ENCODE peak calls at places on chromosome X, in ten cellular contexts. W, Z, K, G, N, F, I, A, J and L are unnamed samples. For H3K36me3 and H3K27me3, the result is how much of the 10 kb centered on the place peaks cover.

GRCh38 chrX:24646745-24647182 is 383 bp downstream of the PCYT1B start:
- DNase-seq in F (no peak), J (no peak), A (no peak), N (peak), W (no peak), G (no peak), Z (no peak), K (peak), I (no peak), L (no peak)

GRCh38 chrX:40107291-40108083 is 9.7 kb upstream of the BCOR start:
- DNase-seq in I (peak), K (no peak), F (no peak), W (peak), J (no peak), N (peak), Z (peak), G (no peak), A (no peak), L (peak)

GRCh38 chrX:102950908-102951866 is 14.1 kb downstream of the RAB40AL start:
- DNase-seq in W (peak), N (peak), F (peak), A (peak), I (peak), K (peak), G (no peak), Z (peak), J (peak), L (peak)

GRCh38 chrX:126733874-126734273 is 85.7 kb upstream of the PRR32 start:
- DNase-seq in G (no peak), J (no peak), W (no peak), F (no peak), Z (no peak), I (no peak), A (no peak), K (no peak), N (no peak), L (no peak)

GRCh38 chrX:12080265-12080664 is 58.0 kb upstream of the FRMPD4 start:
- DNase-seq in K (peak), F (no peak), A (peak), N (peak), W (no peak), I (no peak), Z (no peak), G (no peak), J (no peak), L (no peak)

GRCh38 chrX:96425204-96425603 is 259.4 kb upstream of the DIAPH2 start:
- DNase-seq in I (no peak), A (no peak), K (no peak), J (no peak), N (no peak), G (no peak), W (no peak), F (no peak), Z (no peak), L (no peak)

GRCh38 chrX:132218100-132218807 is 993 bp downstream of the RAP2C start:
- DNase-seq in W (peak), Z (peak), K (peak), F (peak), G (no peak), J (peak), I (peak), A (peak), N (peak), L (peak)

GRCh38 chrX:12978205-12979010 is 3.5 kb downstream of the TMSB4X start:
- DNase-seq in F (peak), K (peak), J (no peak), I (no peak), Z (peak), W (no peak), G (no peak), A (peak), N (no peak), L (peak)

GRCh38 chrX:85992811-85993229 is 54.5 kb downstream of the CHM start:
- DNase-seq in W (no peak), A (peak), K (peak), N (no peak), J (no peak), G (no peak), Z (no peak), I (no peak), F (no peak), L (no peak)

GRCh38 chrX:34063616-34064015 is 68.5 kb downstream of the FAM47A start:
- DNase-seq in N (no peak), K (no peak), G (no peak), Z (no peak), A (no peak), F (no peak), J (no peak), I (no peak), W (no peak), L (no peak)

GRCh38 chrX:8913665-8914409 is 112.7 kb upstream of the FAM9A start:
- DNase-seq in J (no peak), G (peak), N (no peak), F (no peak), I (no peak), A (peak), K (peak), Z (peak), W (peak), L (peak)

GRCh38 chrX:96538104-96538725 is 146.4 kb upstream of the DIAPH2 start:
- DNase-seq in J (no peak), K (no peak), I (no peak), W (no peak), A (no peak), N (no peak), F (no peak), Z (no peak), G (no peak), L (peak)

GRCh38 chrX:131068945-131069719 is 11.0 kb downstream of the ARHGAP36 start:
- DNase-seq in K (peak), I (no peak), N (peak), G (no peak), J (no peak), F (no peak), W (no peak), A (no peak), Z (no peak), L (peak)

GRCh38 chrX:140343226-140343873 is 161.5 kb downstream of the SOX3 start:
- DNase-seq in F (no peak), W (no peak), K (no peak), J (no peak), N (no peak), Z (no peak), G (no peak), I (no peak), A (peak), L (no peak)

GRCh38 chrX:13452283-13452682 is 117.1 kb upstream of the EGFL6 start:
- DNase-seq in A (no peak), K (no peak), W (no peak), Z (no peak), J (no peak), G (no peak), I (no peak), N (no peak), F (no peak), L (no peak)

GRCh38 chrX:114162068-114162735 is 421.7 kb upstream of the HTR2C start:
- DNase-seq in G (no peak), N (peak), F (no peak), W (no peak), Z (no peak), A (no peak), J (no peak), I (no peak), K (no peak), L (peak)

GRCh38 chrX:25523574-25523973 is 507.8 kb upstream of the ARX start:
- DNase-seq in W (no peak), Z (peak), A (peak), I (peak), J (no peak), F (no peak), N (peak), K (peak), G (no peak), L (peak)

GRCh38 chrX:26511621-26512363 is 295.8 kb downstream of the MAGEB5 start:
- DNase-seq in K (no peak), J (no peak), W (no peak), A (no peak), Z (no peak), N (no peak), G (no peak), I (no peak), F (no peak), L (no peak)

GRCh38 chrX:103170216-103170615 is 44.7 kb upstream of the BEX4 start:
- DNase-seq in J (no peak), G (no peak), Z (no peak), A (peak), N (no peak), K (no peak), I (no peak), F (no peak), W (no peak), L (peak)

GRCh38 chrX:138128025-138128671 is 562.2 kb downstream of the ZIC3 start:
- DNase-seq in N (peak), Z (peak), J (no peak), F (no peak), K (peak), A (peak), I (peak), G (no peak), W (no peak), L (no peak)

GRCh38 chrX:36978886-36979285 is 29.3 kb upstream of the FAM47C start:
- DNase-seq in I (no peak), W (no peak), F (no peak), K (peak), A (peak), G (no peak), J (no peak), Z (no peak), N (no peak), L (no peak)

GRCh38 chrX:80578518-80579105 is 158.4 kb downstream of the TENT5D start:
- DNase-seq in F (no peak), W (no peak), G (no peak), K (peak), A (peak), N (peak), Z (no peak), I (no peak), J (no peak), L (no peak)

GRCh38 chrX:53320543-53321215 is 39.3 kb upstream of the IQSEC2 start:
- DNase-seq in A (no peak), K (no peak), N (peak), G (no peak), I (no peak), W (no peak), F (no peak), J (no peak), Z (no peak), L (no peak)

GRCh38 chrX:105314468-105314867 is 94.0 kb upstream of the TEX13A start:
- DNase-seq in Z (no peak), W (no peak), G (no peak), I (no peak), F (no peak), N (no peak), K (peak), A (peak), J (no peak), L (no peak)

GRCh38 chrX:41014776-41015175 is 70.5 kb upstream of the USP9X start:
- DNase-seq in N (no peak), W (no peak), J (no peak), A (peak), Z (no peak), I (no peak), G (no peak), K (no peak), F (no peak), L (peak)

GRCh38 chrX:101071585-101071984 is 7.1 kb upstream of the TMEM35A start:
- DNase-seq in F (no peak), W (no peak), J (no peak), K (no peak), I (no peak), G (no peak), Z (no peak), N (no peak), A (no peak), L (no peak)

GRCh38 chrX:38205037-38205436 is 15.6 kb downstream of the SRPX start:
- DNase-seq in A (no peak), N (no peak), W (no peak), K (no peak), F (no peak), I (no peak), G (no peak), J (no peak), Z (no peak), L (no peak)

GRCh38 chrX:136880003-136880451 is 498 bp downstream of the RBMX start:
- DNase-seq in I (peak), Z (peak), W (peak), N (peak), G (no peak), A (no peak), F (peak), J (peak), K (peak), L (peak)

GRCh38 chrX:23031600-23031999 is 31.8 kb downstream of the DDX53 start:
- DNase-seq in G (no peak), W (no peak), J (no peak), Z (no peak), I (no peak), K (no peak), A (no peak), N (no peak), F (no peak), L (no peak)

GRCh38 chrX:40278340-40279090 is 180.8 kb upstream of the BCOR start:
- DNase-seq in I (no peak), W (no peak), F (peak), G (no peak), J (no peak), N (no peak), Z (no peak), K (no peak), A (no peak), L (no peak)

GRCh38 chrX:114717921-114718320 is 134.0 kb downstream of the HTR2C start:
- DNase-seq in I (no peak), W (no peak), A (no peak), K (no peak), G (no peak), Z (no peak), F (no peak), N (peak), J (no peak), L (no peak)

GRCh38 chrX:39304746-39305145 is 503.5 kb downstream of the MID1IP1 start:
- DNase-seq in N (no peak), W (no peak), G (no peak), K (no peak), A (no peak), I (no peak), F (no peak), J (no peak), Z (no peak), L (no peak)

GRCh38 chrX:123830309-123830708 is 29.5 kb upstream of the XIAP start:
- DNase-seq in K (no peak), A (no peak), F (no peak), N (no peak), Z (no peak), J (peak), G (no peak), I (no peak), W (no peak), L (peak)

GRCh38 chrX:10350221-10350620 is 193.4 kb downstream of the CLCN4 start:
- DNase-seq in W (no peak), A (no peak), I (no peak), J (no peak), N (no peak), Z (no peak), K (no peak), G (no peak), F (no peak), L (no peak)

GRCh38 chrX:121832446-121832845 is 785.0 kb downstream of the GLUD2 start:
- DNase-seq in W (no peak), N (no peak), Z (no peak), G (peak), A (no peak), I (no peak), J (no peak), K (no peak), F (no peak), L (no peak)

GRCh38 chrX:48683411-48683982 is at the start of gene WAS:
- DNase-seq in G (no peak), F (peak), Z (no peak), W (peak), K (no peak), A (no peak), I (no peak), J (no peak), N (no peak), L (no peak)
- H3K4me3 ChIP-seq in G (no peak), F (peak), Z (peak), W (peak), K (no peak), A (no peak), I (no peak), J (no peak), N (no peak), L (no peak)

GRCh38 chrX:154535892-154536291 is 10.8 kb downstream of the G6PD start:
- DNase-seq in I (no peak), J (no peak), W (no peak), F (no peak), K (no peak), N (no peak), A (no peak), Z (no peak), G (no peak), L (no peak)

GRCh38 chrX:154532690-154533089 is 14.0 kb downstream of the G6PD start:
- DNase-seq in N (no peak), Z (no peak), W (no peak), I (no peak), G (no peak), J (no peak), K (no peak), F (no peak), A (no peak), L (no peak)

GRCh38 chrX:154531626-154532025 is 15.0 kb downstream of the G6PD start:
- DNase-seq in J (no peak), I (no peak), F (no peak), A (peak), G (no peak), K (no peak), N (peak), W (no peak), Z (no peak), L (peak)

GRCh38 chrX:154539077-154539476 is 7.6 kb downstream of the G6PD start:
- DNase-seq in N (no peak), G (no peak), A (no peak), K (no peak), I (no peak), F (no peak), J (no peak), Z (no peak), W (no peak), L (no peak)

GRCh38 chrX:154534526-154535322 is 11.9 kb downstream of the G6PD start:
- DNase-seq in A (peak), J (peak), G (no peak), I (peak), K (peak), Z (peak), F (peak), N (peak), W (peak), L (peak)
- H3K36me3 ChIP-seq in A (half or more), J (under half), G (under half), I (under half), K (under half), Z (under half), F (under half), N (under half), W (under half), L (under half)

GRCh38 chrX:3504916-3505315 is 158.5 kb upstream of the MXRA5 start:
- DNase-seq in K (no peak), G (no peak), W (no peak), Z (no peak), I (no peak), J (no peak), A (no peak), N (no peak), F (no peak), L (no peak)

GRCh38 chrX:3501833-3502535 is 155.5 kb upstream of the MXRA5 start:
- DNase-seq in W (peak), J (no peak), I (peak), G (no peak), F (no peak), Z (peak), A (no peak), N (no peak), K (no peak), L (no peak)
- H3K27me3 ChIP-seq in W (under half), J (under half), I (under half), G (under half), F (under half), Z (under half), A (under half), N (under half), K (under half), L (under half)

DNA sequence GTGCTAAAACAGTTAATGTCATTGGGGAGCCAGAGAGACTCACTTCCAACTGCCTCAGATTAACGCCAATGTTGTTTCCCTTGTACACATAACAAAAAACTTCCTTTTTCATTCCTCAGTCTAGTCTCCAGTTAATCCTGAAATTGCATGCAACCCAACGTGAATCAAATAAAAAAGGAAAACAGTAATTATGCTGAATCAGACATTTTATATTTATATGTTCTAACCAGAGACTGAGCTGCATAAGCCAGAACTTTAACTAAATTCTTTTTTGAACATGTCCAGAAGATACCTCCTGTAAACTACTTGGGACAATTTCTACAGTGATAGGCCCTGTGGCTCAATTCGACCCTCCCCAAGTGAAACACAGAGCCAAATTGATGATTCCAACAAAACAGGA is 4.7 kb downstream of the GPC4 start:
- DNase-seq in F (no peak), N (no peak), G (no peak), Z (no peak), W (no peak), I (no peak), J (no peak), A (no peak), K (no peak), L (no peak)
- H3K4me3 ChIP-seq in F (no peak), N (no peak), G (no peak), Z (no peak), W (no peak), I (no peak), J (no peak), A (no peak), K (no peak), L (no peak)

DNA sequence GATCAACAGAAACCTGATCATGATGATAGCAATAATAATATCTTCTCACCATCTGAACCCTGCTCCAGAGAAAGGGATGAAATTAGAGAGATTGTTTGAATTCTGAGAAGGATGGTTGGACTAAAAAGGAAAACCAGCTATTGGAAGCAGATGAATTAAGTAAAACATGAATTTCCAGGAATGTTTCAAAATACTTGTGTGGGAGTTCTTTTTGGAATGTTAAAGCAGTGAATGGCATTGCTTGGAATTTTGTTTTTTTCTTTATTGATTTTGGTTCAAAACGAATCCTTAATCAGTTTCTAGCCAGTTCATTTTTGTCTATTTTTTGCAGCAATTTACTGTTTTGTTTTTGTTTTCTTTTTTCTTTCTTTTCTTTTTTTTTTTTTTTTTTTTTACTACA is 150.3 kb downstream of the NHS start:
- DNase-seq in G (no peak), K (no peak), I (no peak), J (no peak), Z (no peak), F (no peak), A (peak), W (no peak), N (no peak), L (no peak)
- H3K36me3 ChIP-seq in G (under half), K (under half), I (under half), J (under half), Z (under half), F (under half), A (under half), W (under half), N (under half), L (under half)

GRCh38 chrX:147403075-147403474 is 508.6 kb upstream of the FMR1 start:
- DNase-seq in J (no peak), I (no peak), N (no peak), F (no peak), A (no peak), Z (no peak), G (no peak), W (no peak), K (no peak), L (no peak)

GRCh38 chrX:147405764-147406163 is 506.0 kb upstream of the FMR1 start:
- DNase-seq in I (no peak), A (no peak), G (no peak), J (no peak), K (no peak), Z (no peak), F (no peak), N (no peak), W (no peak), L (no peak)
- H3K27me3 ChIP-seq in I (under half), A (under half), G (under half), J (under half), K (under half), Z (under half), F (under half), N (under half), W (under half), L (under half)

DNA sequence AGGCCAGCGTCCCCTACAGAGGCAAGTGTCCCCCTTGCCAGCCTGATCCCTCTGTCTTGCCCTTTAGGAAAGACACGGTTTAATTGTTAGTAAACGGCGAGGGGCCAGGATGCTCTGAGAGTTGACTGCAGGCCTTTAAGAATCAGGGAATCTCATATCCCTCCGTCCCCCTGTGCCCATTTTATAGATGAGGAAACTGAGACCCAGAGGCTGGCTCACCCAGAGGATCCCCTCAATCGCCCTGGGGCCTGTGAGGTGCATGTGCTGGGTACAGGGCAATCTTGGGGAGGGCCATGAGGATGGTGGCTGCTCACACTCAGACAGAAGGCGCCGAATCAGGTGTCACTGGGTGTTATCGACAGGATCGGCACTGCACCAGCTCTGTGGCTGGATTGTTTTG is 575 bp downstream of the ZNF185 start:
- DNase-seq in W (no peak), A (no peak), G (no peak), I (no peak), Z (no peak), N (no peak), F (no peak), K (no peak), J (no peak), L (no peak)
- H3K4me3 ChIP-seq in W (peak), A (no peak), G (peak), I (peak), Z (no peak), N (peak), F (no peak), K (no peak), J (no peak), L (no peak)

GRCh38 chrX:118657413-118657812 is 70.0 kb upstream of the IL13RA1 start:
- DNase-seq in I (no peak), F (no peak), A (no peak), W (no peak), K (no peak), N (no peak), G (no peak), J (no peak), Z (no peak), L (no peak)
- H3K36me3 ChIP-seq in I (under half), F (under half), A (under half), W (under half), K (under half), N (under half), G (under half), J (under half), Z (under half), L (under half)